ENCODE peak calls at places on chromosomes 13 and 19, in seven cellular contexts. R is A549, E is breast epithelium, K is mucosa of descending colon, N is prostate gland, I is esophagus squamous epithelium, O is kidney. U is an unnamed sample.

GRCh38 chr13:34000955-34001354 is 183.0 kb downstream of the RFC3 start:
- DNase-seq in N (no peak), O (no peak), K (no peak), R (no peak), I (no peak), E (no peak), U (no peak)

GRCh38 chr13:102825921-102826706 is 19.7 kb upstream of the ERCC5 start:
- DNase-seq in R (no peak), N (no peak), K (no peak), O (no peak), I (no peak), E (no peak), U (peak)

GRCh38 chr13:27406178-27406939 is 18.1 kb upstream of the GTF3A start:
- DNase-seq in I (no peak), N (peak), O (no peak), R (peak), E (no peak), K (peak), U (peak)

GRCh38 chr19:43124360-43124759 is 41.9 kb upstream of the PSG2 start:
- DNase-seq in O (no peak), R (no peak), N (no peak), K (no peak), E (no peak), I (no peak), U (no peak)

GRCh38 chr19:11598746-11599145 is 1.5 kb downstream of the ZNF627 start:
- DNase-seq in R (no peak), N (no peak), E (no peak), K (no peak), O (no peak), I (no peak), U (no peak)

GRCh38 chr19:38209671-38210457 is 14.2 kb downstream of the DPF1 start:
- DNase-seq in O (peak), N (peak), K (peak), E (peak), R (no peak), I (no peak), U (peak)

GRCh38 chr19:40392894-40393517 is 3.0 kb upstream of the HIPK4 start:
- DNase-seq in N (peak), O (no peak), E (peak), K (peak), R (peak), I (no peak), U (no peak)

GRCh38 chr13:40565282-40566148 is 100.9 kb downstream of the FOXO1 start:
- DNase-seq in R (no peak), N (no peak), K (no peak), E (no peak), O (no peak), I (no peak), U (no peak)

GRCh38 chr19:40284501-40285352 is at the start of gene AKT2:
- DNase-seq in I (no peak), R (no peak), O (peak), N (peak), K (no peak), E (no peak), U (peak)

GRCh38 chr13:111511219-111511732 is 190.8 kb downstream of the TEX29 start:
- DNase-seq in N (no peak), E (no peak), O (no peak), R (no peak), I (no peak), K (no peak), U (no peak)

GRCh38 chr19:9945319-9945966 is 9.1 kb upstream of the OLFM2 start:
- DNase-seq in K (peak), R (peak), I (no peak), E (peak), O (peak), N (peak), U (no peak)

GRCh38 chr13:99990045-99990977 is 8.7 kb downstream of the ZIC2 start:
- DNase-seq in O (no peak), I (no peak), N (no peak), K (peak), R (no peak), E (no peak), U (no peak)

GRCh38 chr13:109271991-109272454 is 514.4 kb downstream of the IRS2 start:
- DNase-seq in N (no peak), K (no peak), O (no peak), E (no peak), I (no peak), R (peak), U (no peak)
- H3K4me3 ChIP-seq in N (no peak), K (no peak), O (no peak), E (no peak), I (no peak), R (peak), U (no peak)

GRCh38 chr13:113802090-113802531 is 43.1 kb downstream of the TMEM255B start:
- DNase-seq in O (peak), R (peak), I (no peak), K (no peak), N (no peak), E (no peak), U (peak)
- TF ChIP-seq CTCF in O (no peak), R (no peak), I (no peak), K (no peak), N (no peak), E (no peak), U (peak)

DNA sequence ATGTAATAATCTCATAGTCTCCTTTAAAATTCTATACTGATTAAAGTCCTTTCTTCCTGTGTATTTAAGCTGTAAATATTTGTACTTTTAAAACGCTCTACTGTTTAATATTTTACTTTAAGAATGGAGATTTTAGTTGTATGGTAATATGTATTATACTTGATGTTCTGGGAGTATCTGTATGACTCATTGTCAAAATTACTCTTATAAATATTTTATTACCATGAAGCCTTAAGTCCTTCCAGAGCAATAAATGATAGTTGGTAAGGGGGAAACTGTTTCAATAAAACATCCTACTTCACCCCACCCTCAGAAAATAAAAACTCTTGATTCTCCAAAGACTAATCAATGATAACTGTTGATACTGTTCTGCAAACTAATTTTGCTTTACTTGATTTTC is 6.4 kb downstream of the PCDH9 start:
- DNase-seq in I (no peak), K (no peak), N (no peak), R (no peak), O (no peak), E (no peak), U (no peak)
- H3K4me3 ChIP-seq in I (no peak), K (no peak), N (no peak), R (peak), O (peak), E (no peak), U (no peak)

GRCh38 chr19:52716578-52716977 is 18.3 kb downstream of the ZNF611 start:
- DNase-seq in E (no peak), R (no peak), N (no peak), K (no peak), O (no peak), I (no peak), U (no peak)

GRCh38 chr19:52724701-52725514 is 9.9 kb downstream of the ZNF611 start:
- DNase-seq in N (no peak), K (no peak), O (no peak), I (no peak), R (no peak), E (no peak), U (no peak)

GRCh38 chr19:52725528-52725961 is 9.3 kb downstream of the ZNF611 start:
- DNase-seq in E (no peak), O (no peak), N (no peak), K (no peak), R (no peak), I (no peak), U (no peak)

DNA sequence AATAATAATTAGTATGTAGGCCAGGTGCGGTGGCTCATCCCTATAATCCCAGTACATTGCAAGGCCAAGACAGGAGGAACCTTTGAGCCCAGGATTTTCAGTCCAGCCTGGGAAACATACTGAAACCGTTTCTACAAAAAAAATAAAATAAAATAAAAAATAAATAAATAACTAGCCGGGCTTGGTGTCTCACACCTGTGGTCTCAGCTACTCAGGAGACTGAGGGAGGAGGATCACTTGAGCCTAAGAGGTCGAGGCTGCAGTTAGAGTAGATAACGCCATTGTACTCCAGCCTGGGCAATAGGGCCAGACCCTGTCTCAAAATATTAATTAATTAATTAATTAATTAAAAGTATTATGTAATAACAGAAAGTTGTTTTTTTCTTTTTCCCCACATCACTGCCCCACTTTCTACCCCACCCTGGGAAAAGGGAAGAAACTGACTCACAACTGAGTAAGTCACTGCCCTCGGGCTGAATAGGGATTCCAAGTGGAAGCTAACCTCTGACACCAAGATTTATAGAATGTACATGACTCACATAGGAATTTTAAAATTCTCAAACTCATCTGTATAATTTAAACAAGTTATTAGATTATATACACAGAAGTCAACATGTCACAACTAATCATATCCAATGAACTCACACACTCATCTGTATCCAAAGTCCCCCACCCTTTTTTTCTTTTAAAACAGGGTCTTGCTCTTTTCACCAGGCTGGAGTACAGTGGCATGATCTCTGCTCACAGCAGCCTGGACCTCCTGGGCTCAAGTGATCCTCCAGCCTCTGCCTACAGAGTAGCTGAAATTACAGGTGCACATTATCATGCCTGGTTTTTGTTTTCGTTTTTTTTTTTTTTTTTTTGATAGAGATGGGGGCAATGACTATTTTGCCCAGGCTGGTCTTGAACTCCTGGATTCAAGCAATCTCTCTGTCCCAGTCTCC is 12.5 kb downstream of the ZNF611 start:
- DNase-seq in R (peak), K (no peak), O (no peak), N (no peak), I (no peak), E (no peak), U (peak)
- TF ChIP-seq CTCF in R (no peak), K (no peak), O (no peak), N (no peak), I (no peak), E (no peak), U (no peak)

GRCh38 chr19:3225677-3226093 is 1.2 kb downstream of the CELF5 start:
- DNase-seq in O (no peak), K (no peak), I (no peak), N (no peak), E (no peak), R (no peak), U (no peak)
- H3K4me3 ChIP-seq in O (no peak), K (no peak), I (no peak), N (no peak), E (no peak), R (no peak), U (no peak)

DNA sequence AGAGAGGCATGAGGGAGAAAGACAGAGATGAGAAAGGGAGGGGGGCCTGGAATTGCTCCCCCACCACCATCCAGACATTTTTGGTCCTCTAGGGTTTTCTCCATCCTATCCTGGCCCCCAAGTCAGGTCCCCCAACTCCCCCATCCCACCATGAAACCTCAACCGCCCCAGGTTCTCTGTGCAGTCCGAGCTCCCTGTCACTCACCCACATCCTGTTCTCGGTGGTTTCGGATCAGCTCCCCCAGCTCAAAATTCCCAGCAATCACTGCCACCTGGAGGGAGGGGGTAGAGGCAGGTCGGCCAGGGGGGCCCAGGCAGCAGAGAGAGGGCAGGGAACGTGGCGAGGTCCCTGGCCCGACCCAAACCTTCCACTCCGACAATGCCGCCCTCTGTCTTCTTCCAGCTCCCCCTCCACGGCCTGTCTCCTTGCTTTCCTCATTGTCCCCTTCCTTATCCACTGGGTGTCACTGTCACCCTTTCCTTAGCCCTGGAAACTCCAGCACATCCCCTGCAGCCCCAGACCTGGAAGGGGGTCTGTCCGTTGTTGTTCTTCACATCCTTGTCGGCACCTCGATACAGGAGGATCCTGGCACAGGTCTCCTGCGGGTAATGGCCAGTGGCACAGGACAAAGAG is 15.6 kb downstream of the SHANK1 start:
- DNase-seq in R (peak), I (no peak), O (no peak), E (no peak), N (no peak), K (no peak), U (peak)
- TF ChIP-seq CTCF in R (peak), I (no peak), O (no peak), E (peak), N (peak), K (no peak), U (no peak)

GRCh38 chr13:36519432-36519831 is 87.1 kb downstream of the CCNA1 start:
- DNase-seq in R (no peak), K (no peak), I (no peak), N (no peak), O (no peak), E (no peak), U (no peak)
- H3K4me3 ChIP-seq in R (no peak), K (no peak), I (no peak), N (no peak), O (no peak), E (no peak), U (no peak)

U was measured in cardiac muscle cell.